ENCODE peak calls at places on chromosomes 12 and 14, in ten cellular contexts. I, U, Y, T, O, R, D, V, M and Q are unnamed samples.

GRCh38 chr14:76396714-76397187 is 20.8 kb downstream of the ESRRB start:
- DNase-seq in Y (no peak), T (no peak), R (no peak), V (no peak), M (no peak), U (no peak), O (no peak), D (no peak), I (no peak), Q (no peak)

GRCh38 chr12:4287325-4288290 is 14.0 kb downstream of the CCND2 start:
- DNase-seq in U (no peak), O (no peak), M (no peak), Y (no peak), D (no peak), V (no peak), R (no peak), I (no peak), T (no peak), Q (no peak)

GRCh38 chr12:123250471-123251383 is 17.5 kb downstream of the MTRFR start:
- DNase-seq in V (peak), U (peak), R (no peak), I (peak), D (no peak), Y (no peak), T (peak), M (no peak), O (peak), Q (peak)

GRCh38 chr14:95227279-95227860 is 70.0 kb upstream of the DICER1 start:
- DNase-seq in V (peak), O (no peak), R (no peak), I (no peak), T (peak), U (peak), Y (peak), M (no peak), D (peak), Q (no peak)

GRCh38 chr14:102246071-102246470 is 58.9 kb downstream of the MOK start:
- DNase-seq in V (no peak), Y (no peak), T (no peak), U (no peak), R (no peak), D (no peak), O (no peak), M (no peak), I (no peak), Q (no peak)

GRCh38 chr14:49594347-49595089 is 4.2 kb upstream of the LRR1 start:
- DNase-seq in R (no peak), O (peak), Y (no peak), V (peak), D (peak), I (no peak), T (peak), M (peak), U (no peak), Q (no peak)

GRCh38 chr12:42010715-42011114 is 134.0 kb downstream of the GXYLT1 start:
- DNase-seq in M (no peak), V (no peak), U (no peak), O (no peak), R (no peak), D (no peak), Y (no peak), T (no peak), I (no peak), Q (no peak)

GRCh38 chr12:123891516-123892179 is 81.0 kb downstream of the CCDC92 start:
- DNase-seq in Y (no peak), R (no peak), V (no peak), O (no peak), M (no peak), T (no peak), U (no peak), D (no peak), I (no peak), Q (no peak)

GRCh38 chr12:111429760-111430417 is 24.2 kb downstream of the SH2B3 start:
- DNase-seq in V (no peak), U (no peak), I (no peak), Y (no peak), O (no peak), R (no peak), D (no peak), M (no peak), T (no peak), Q (no peak)

GRCh38 chr12:18551703-18552102 is 186.1 kb downstream of the PLCZ1 start:
- DNase-seq in V (no peak), I (no peak), U (no peak), Y (no peak), O (no peak), T (no peak), R (no peak), M (no peak), D (no peak), Q (no peak)

GRCh38 chr12:59398164-59398563 is 197.7 kb upstream of the SLC16A7 start:
- DNase-seq in Y (no peak), U (no peak), V (no peak), M (no peak), R (no peak), D (no peak), I (no peak), T (no peak), O (no peak), Q (no peak)

GRCh38 chr14:74169906-74170305 is 69.3 kb upstream of the VSX2 start:
- DNase-seq in T (no peak), V (no peak), O (no peak), M (no peak), R (no peak), I (no peak), U (no peak), Y (no peak), D (no peak), Q (no peak)

GRCh38 chr12:79886917-79887519 is 47.9 kb downstream of the PPP1R12A start:
- DNase-seq in I (peak), V (peak), O (no peak), D (peak), R (no peak), U (no peak), T (no peak), M (no peak), Y (no peak), Q (peak)

GRCh38 chr12:68317047-68317667 is 15.0 kb downstream of the MDM1 start:
- DNase-seq in M (no peak), T (peak), V (peak), D (peak), I (peak), R (no peak), Y (no peak), U (no peak), O (peak), Q (peak)

GRCh38 chr12:95621725-95622124 is 70.4 kb upstream of the USP44 start:
- DNase-seq in V (no peak), D (no peak), Y (no peak), M (no peak), O (no peak), I (no peak), U (no peak), T (no peak), R (no peak), Q (no peak)

GRCh38 chr12:53233671-53234091 is 1.7 kb upstream of the RARG start:
- DNase-seq in R (no peak), I (no peak), D (no peak), M (no peak), Y (no peak), U (no peak), T (no peak), V (no peak), O (no peak), Q (no peak)

GRCh38 chr14:100587763-100588411 is 670 bp upstream of the BEGAIN start:
- DNase-seq in R (no peak), Y (peak), I (no peak), M (no peak), D (no peak), O (no peak), U (peak), T (peak), V (no peak), Q (no peak)

GRCh38 chr14:37615582-37616289 is 20.3 kb downstream of the TTC6 start:
- DNase-seq in R (no peak), V (no peak), Y (no peak), O (no peak), T (no peak), U (no peak), I (no peak), D (no peak), M (no peak), Q (no peak)

GRCh38 chr12:114812384-114812783 is 128.4 kb upstream of the TBX3 start:
- DNase-seq in O (no peak), D (no peak), U (no peak), I (no peak), M (no peak), V (no peak), Y (no peak), T (no peak), R (no peak), Q (no peak)

GRCh38 chr12:95497031-95497430 is 23.1 kb downstream of the METAP2 start:
- DNase-seq in M (no peak), Y (no peak), T (no peak), D (no peak), R (no peak), O (no peak), I (no peak), V (no peak), U (no peak), Q (no peak)

GRCh38 chr12:50734409-50735263 is 29.3 kb upstream of the ATF1 start:
- DNase-seq in I (peak), Y (no peak), T (no peak), U (no peak), M (no peak), O (no peak), D (peak), V (peak), R (no peak), Q (peak)

GRCh38 chr14:76936483-76936882 is 92.0 kb downstream of the IRF2BPL start:
- DNase-seq in U (no peak), R (peak), V (peak), T (no peak), O (peak), I (no peak), M (no peak), D (peak), Y (peak), Q (no peak)

GRCh38 chr12:6914246-6914947 is at the start of gene ENO2:
- DNase-seq in T (peak), Y (peak), O (peak), V (peak), R (peak), M (peak), U (peak), I (no peak), D (peak), Q (no peak)

GRCh38 chr14:95875831-95876768 is 532 bp upstream of the TUNAR start:
- DNase-seq in D (no peak), R (no peak), O (no peak), M (no peak), V (no peak), Y (no peak), T (no peak), I (no peak), U (no peak), Q (no peak)

GRCh38 chr14:51481643-51482042 is 170.1 kb upstream of the FRMD6 start:
- DNase-seq in R (no peak), M (no peak), T (no peak), V (no peak), U (no peak), O (no peak), Y (no peak), I (no peak), D (no peak), Q (no peak)

DNA sequence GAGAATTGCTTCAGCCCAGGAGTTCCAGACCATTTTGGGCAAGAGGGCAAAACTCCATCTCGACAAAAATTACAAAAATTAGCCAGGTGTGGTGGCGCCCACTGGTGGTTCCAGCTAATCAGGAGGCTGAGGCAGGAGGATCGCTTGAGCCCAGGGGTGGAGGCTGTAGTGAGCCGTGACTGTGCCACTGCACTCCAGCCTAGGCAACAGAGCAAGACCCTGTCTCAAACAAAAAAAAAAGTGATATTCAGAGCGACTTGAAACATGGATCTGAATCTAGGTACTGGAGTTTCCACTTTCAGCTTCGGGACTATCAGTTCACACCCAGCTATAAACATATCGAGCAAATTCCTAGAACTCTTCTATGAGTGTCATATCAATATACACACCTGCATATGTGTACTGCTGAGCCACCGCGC is 16.3 kb upstream of the RNF34 start:
- DNase-seq in M (no peak), V (no peak), R (no peak), I (no peak), O (no peak), U (no peak), T (no peak), D (no peak), Y (no peak), Q (no peak)
- TF ChIP-seq CTCF in M (no peak), V (peak), R (no peak), I (peak), O (no peak), U (no peak), T (no peak), D (no peak), Y (no peak), Q (no peak)

DNA sequence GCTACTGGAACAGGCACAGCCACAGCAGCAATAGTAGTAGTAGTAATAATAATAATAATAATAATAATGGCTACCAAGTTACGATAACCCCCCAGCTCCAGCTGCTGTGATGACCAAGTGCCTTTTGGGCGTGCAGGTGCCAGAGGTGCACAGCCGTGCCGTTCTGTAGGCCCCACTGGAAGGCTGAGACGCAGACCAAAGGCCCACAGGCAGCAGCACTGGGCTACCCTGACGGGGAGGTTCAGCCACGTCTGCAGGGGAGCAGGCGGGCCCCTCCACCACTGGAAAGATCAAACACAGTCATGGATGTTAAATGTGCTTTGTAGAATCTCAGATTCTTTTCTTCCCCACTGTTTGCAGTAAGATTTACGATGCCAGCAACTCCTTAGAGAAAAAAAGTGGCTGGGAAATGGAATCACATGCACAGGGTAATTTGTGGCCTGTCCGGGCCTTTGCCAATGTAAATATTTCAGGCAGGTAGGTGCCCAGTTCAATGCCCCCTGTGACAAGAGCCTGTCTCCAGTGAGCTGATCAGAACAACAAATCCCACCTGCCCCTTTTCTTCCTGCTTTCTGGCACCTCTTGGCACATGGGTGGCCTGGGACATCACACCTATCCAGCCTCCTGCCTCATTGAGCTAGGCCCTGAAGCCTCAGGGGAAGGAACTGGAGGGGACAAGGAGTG is 32.6 kb downstream of the CCDC85C start:
- DNase-seq in U (no peak), Y (no peak), I (no peak), R (no peak), O (peak), V (no peak), T (peak), M (no peak), D (no peak), Q (no peak)
- H3K27ac ChIP-seq in U (no peak), Y (no peak), I (no peak), R (peak), O (peak), V (peak), T (peak), M (peak), D (no peak), Q (peak)

DNA sequence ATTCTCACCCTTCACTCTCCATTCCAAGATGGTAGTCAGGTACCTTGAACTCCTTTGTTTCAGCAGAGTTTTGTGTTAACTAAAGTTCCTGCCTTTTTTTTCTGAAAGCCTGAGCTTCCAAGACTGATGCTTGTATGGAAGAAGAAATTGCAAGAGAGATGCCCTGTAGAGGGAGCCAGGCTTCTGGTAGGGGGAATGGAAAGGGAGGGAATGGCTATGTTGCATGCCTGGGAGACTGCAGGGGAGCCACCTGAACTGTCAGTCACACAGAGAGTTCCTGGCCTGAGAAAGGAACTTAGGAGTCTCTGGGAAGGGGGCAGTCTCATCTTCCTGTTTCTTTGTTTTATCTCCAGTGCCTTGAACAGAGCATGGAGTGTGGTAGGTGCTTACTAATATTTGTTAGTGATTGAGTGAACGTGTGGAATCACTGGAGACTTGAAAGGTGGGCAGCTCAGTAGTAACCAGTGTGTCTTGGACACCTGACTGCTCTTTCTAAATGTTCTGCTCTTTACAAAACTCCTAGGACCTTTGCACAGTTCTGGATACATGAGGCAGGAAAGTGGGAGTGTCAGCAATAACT is 132.2 kb downstream of the ANO4 start:
- DNase-seq in U (no peak), Y (no peak), D (peak), O (peak), M (no peak), V (peak), I (peak), R (no peak), T (peak), Q (peak)
- TF ChIP-seq CTCF in U (no peak), Y (no peak), D (peak), O (no peak), M (no peak), V (peak), I (peak), R (no peak), T (peak), Q (no peak)

GRCh38 chr12:57012600-57013465 is 3.5 kb downstream of the TAC3 start:
- DNase-seq in Y (no peak), O (no peak), T (no peak), M (no peak), R (no peak), D (no peak), I (no peak), U (no peak), V (no peak), Q (no peak)

GRCh38 chr12:57009949-57010626 is 3.7 kb upstream of the ZBTB39 start:
- DNase-seq in I (no peak), T (no peak), V (no peak), U (no peak), D (no peak), O (no peak), M (no peak), Y (no peak), R (no peak), Q (no peak)

GRCh38 chr12:57008113-57008687 is 1.9 kb upstream of the ZBTB39 start:
- DNase-seq in V (peak), O (no peak), T (no peak), I (peak), Y (no peak), M (no peak), U (no peak), D (peak), R (no peak), Q (peak)

GRCh38 chr12:57011438-57012424 is 4.6 kb downstream of the TAC3 start:
- DNase-seq in U (no peak), D (no peak), V (no peak), O (no peak), T (no peak), Y (no peak), M (no peak), R (no peak), I (no peak), Q (no peak)

DNA sequence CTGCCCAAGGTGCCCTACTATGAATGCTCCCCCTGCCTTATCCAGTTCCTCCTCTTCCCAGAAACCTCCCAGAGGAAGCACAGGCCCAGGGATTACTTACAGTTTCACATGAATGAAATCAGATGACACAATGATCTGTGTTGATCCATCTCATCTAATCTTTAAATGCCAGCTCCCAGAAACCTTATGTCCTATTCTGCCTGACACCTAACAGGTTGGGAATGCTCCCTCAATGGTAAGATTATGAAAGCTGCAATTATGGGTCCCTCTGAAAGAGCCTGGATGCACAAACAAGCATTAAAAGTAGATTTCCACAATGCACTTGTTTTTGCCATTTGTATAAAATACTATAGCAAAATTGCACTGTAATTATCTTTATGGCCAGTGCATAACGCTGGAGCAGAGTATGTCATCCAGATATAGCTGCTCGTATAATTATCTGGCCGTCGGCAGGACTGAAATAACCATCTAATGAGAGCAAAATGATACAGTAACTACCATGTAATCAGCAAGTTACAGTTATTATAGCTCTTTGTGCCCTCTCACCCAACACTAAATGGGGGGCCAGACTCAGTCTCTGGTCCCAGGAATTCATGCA is 4.4 kb upstream of the ZBTB39 start:
- DNase-seq in Y (no peak), O (no peak), U (no peak), D (no peak), V (no peak), I (no peak), T (no peak), R (no peak), M (no peak), Q (no peak)
- H3K27ac ChIP-seq in Y (no peak), O (no peak), U (peak), D (no peak), V (no peak), I (no peak), T (no peak), R (no peak), M (no peak), Q (no peak)

GRCh38 chr12:81992461-81992860 is 233.3 kb upstream of the PPFIA2 start:
- DNase-seq in Y (no peak), O (peak), T (peak), U (no peak), R (no peak), I (peak), D (no peak), V (peak), M (no peak), Q (no peak)
- TF ChIP-seq CTCF in Y (no peak), O (no peak), T (peak), U (peak), R (no peak), I (no peak), D (no peak), V (peak), M (no peak), Q (no peak)

DNA sequence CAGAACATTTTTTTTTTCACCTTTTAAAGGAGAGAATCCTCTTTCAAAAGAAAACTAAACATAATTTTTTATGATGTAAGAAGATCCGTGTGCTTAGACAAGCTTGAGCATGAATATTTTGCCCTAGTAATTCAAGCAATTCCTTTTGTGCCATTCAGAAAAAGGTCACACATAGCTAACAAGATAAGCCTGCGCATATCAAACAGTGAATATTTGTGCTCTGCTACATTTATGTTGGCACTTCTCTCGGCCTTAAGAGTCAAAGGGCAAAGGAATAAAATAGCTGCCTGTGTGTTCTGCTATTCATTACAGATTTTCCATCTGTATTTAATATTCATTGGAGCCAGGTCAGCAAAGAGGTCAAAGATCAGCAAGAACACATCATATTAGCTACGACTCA is 163.4 kb downstream of the TMTC3 start:
- DNase-seq in M (no peak), O (no peak), V (no peak), Y (no peak), R (no peak), I (no peak), U (no peak), D (no peak), T (no peak), Q (no peak)
- H3K27ac ChIP-seq in M (no peak), O (no peak), V (no peak), Y (no peak), R (no peak), I (no peak), U (no peak), D (no peak), T (no peak), Q (no peak)